ENCODE peak calls at places on chromosomes 7 and 10, in seven cellular contexts. One of them, this sample, is unnamed.

GRCh38 chr10:28241766-28242399 is 61.0 kb downstream of the MPP7 start:
- DNase-seq in IMR-90: peak; percentile 70
- DNase-seq in HFF-Myc: peak; percentile 63
- DNase-seq in transverse colon: peak; percentile 17
- DNase-seq in uterus: no peak
- DNase-seq in upper lobe of right lung: no peak
- DNase-seq in spleen: no peak
- DNase-seq in this sample: peak; percentile 66

GRCh38 chr7:108014747-108015682 is 12.1 kb upstream of the LAMB1 start:
- DNase-seq in IMR-90: peak; percentile 90
- DNase-seq in HFF-Myc: no peak
- DNase-seq in transverse colon: no peak
- DNase-seq in uterus: no peak
- DNase-seq in upper lobe of right lung: no peak
- DNase-seq in spleen: no peak
- DNase-seq in this sample: peak; percentile 43

GRCh38 chr7:92051655-92052054 is 82.6 kb downstream of the CYP51A1 start:
- DNase-seq in IMR-90: no peak
- DNase-seq in HFF-Myc: no peak
- DNase-seq in transverse colon: no peak
- DNase-seq in uterus: no peak
- DNase-seq in upper lobe of right lung: no peak
- DNase-seq in spleen: no peak
- DNase-seq in this sample: no peak

GRCh38 chr7:48454750-48455192 is 283.5 kb downstream of the ABCA13 start:
- DNase-seq in IMR-90: no peak
- DNase-seq in HFF-Myc: no peak
- DNase-seq in transverse colon: no peak
- DNase-seq in uterus: no peak
- DNase-seq in upper lobe of right lung: no peak
- DNase-seq in spleen: peak; percentile 64
- DNase-seq in this sample: no peak

GRCh38 chr7:115116773-115117715 is 195.2 kb downstream of the MDFIC start:
- DNase-seq in IMR-90: no peak
- DNase-seq in HFF-Myc: no peak
- DNase-seq in transverse colon: no peak
- DNase-seq in uterus: no peak
- DNase-seq in upper lobe of right lung: no peak
- DNase-seq in spleen: no peak
- DNase-seq in this sample: no peak

GRCh38 chr7:117085769-117086463 is 132.6 kb downstream of the ST7 start:
- DNase-seq in IMR-90: peak; percentile 54
- DNase-seq in HFF-Myc: no peak
- DNase-seq in transverse colon: no peak
- DNase-seq in uterus: no peak
- DNase-seq in upper lobe of right lung: no peak
- DNase-seq in spleen: no peak
- DNase-seq in this sample: peak; percentile 44

GRCh38 chr7:45217358-45217757 is 59.8 kb downstream of the RAMP3 start:
- DNase-seq in IMR-90: no peak
- DNase-seq in HFF-Myc: no peak
- DNase-seq in transverse colon: no peak
- DNase-seq in uterus: no peak
- DNase-seq in upper lobe of right lung: no peak
- DNase-seq in spleen: peak; percentile 73
- DNase-seq in this sample: no peak

GRCh38 chr7:211715-212058 is 19.3 kb downstream of the FAM20C start:
- DNase-seq in IMR-90: no peak
- DNase-seq in HFF-Myc: no peak
- DNase-seq in transverse colon: no peak
- DNase-seq in uterus: no peak
- DNase-seq in upper lobe of right lung: no peak
- DNase-seq in spleen: no peak
- DNase-seq in this sample: no peak

GRCh38 chr10:73742454-73742734 is 1.8 kb upstream of the SEC24C start:
- DNase-seq in IMR-90: no peak
- DNase-seq in HFF-Myc: no peak
- DNase-seq in transverse colon: no peak
- DNase-seq in uterus: no peak
- DNase-seq in upper lobe of right lung: no peak
- DNase-seq in spleen: no peak
- DNase-seq in this sample: no peak
- H3K4me3 ChIP-seq in IMR-90: no peak overlapping the region
- H3K4me3 ChIP-seq in HFF-Myc: no peak overlapping the region
- H3K4me3 ChIP-seq in transverse colon: no peak overlapping the region
- H3K4me3 ChIP-seq in uterus: no peak overlapping the region
- H3K4me3 ChIP-seq in upper lobe of right lung: no peak overlapping the region
- H3K4me3 ChIP-seq in spleen: no peak overlapping the region
- H3K4me3 ChIP-seq in this sample: no peak overlapping the region

GRCh38 chr7:2921748-2922147 is 77.6 kb upstream of the GNA12 start:
- DNase-seq in IMR-90: no peak
- DNase-seq in HFF-Myc: no peak
- DNase-seq in transverse colon: no peak
- DNase-seq in uterus: no peak
- DNase-seq in upper lobe of right lung: no peak
- DNase-seq in spleen: no peak
- DNase-seq in this sample: no peak
- TF ChIP-seq CTCF in IMR-90: no peak
- TF ChIP-seq CTCF in HFF-Myc: peak; percentile 35
- TF ChIP-seq CTCF in transverse colon: no peak
- TF ChIP-seq CTCF in uterus: no peak
- TF ChIP-seq CTCF in upper lobe of right lung: no peak
- TF ChIP-seq CTCF in spleen: no peak
- TF ChIP-seq CTCF in this sample: peak; percentile 10

DNA sequence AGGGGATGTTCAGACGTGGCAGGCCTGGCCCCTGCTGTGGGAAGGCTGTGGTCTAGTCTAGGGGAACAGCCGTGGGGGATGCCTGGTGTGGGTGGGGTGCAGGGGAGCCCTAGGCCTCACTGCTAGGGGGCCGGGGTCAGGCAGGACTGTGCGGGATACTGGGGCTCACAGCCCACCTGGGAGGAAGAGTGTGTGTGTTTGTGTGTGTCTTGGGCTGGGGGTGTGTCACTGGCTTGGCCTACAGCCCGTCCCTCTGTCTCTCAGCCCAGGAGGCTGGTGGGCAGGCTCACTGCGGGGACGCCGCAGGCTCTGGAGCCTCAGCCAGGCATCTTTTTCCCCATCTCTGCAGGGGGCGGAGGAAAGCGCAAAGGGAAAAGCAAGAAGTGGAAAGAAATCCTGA is 118.8 kb downstream of the GRK5 start:
- DNase-seq in IMR-90: no peak
- DNase-seq in HFF-Myc: no peak
- DNase-seq in transverse colon: no peak
- DNase-seq in uterus: no peak
- DNase-seq in upper lobe of right lung: no peak
- DNase-seq in spleen: no peak
- DNase-seq in this sample: no peak
- H3K4me3 ChIP-seq in IMR-90: no peak overlapping the region
- H3K4me3 ChIP-seq in HFF-Myc: no peak overlapping the region
- H3K4me3 ChIP-seq in transverse colon: no peak overlapping the region
- H3K4me3 ChIP-seq in uterus: no peak overlapping the region
- H3K4me3 ChIP-seq in upper lobe of right lung: no peak overlapping the region
- H3K4me3 ChIP-seq in spleen: no peak overlapping the region
- H3K4me3 ChIP-seq in this sample: no peak overlapping the region

DNA sequence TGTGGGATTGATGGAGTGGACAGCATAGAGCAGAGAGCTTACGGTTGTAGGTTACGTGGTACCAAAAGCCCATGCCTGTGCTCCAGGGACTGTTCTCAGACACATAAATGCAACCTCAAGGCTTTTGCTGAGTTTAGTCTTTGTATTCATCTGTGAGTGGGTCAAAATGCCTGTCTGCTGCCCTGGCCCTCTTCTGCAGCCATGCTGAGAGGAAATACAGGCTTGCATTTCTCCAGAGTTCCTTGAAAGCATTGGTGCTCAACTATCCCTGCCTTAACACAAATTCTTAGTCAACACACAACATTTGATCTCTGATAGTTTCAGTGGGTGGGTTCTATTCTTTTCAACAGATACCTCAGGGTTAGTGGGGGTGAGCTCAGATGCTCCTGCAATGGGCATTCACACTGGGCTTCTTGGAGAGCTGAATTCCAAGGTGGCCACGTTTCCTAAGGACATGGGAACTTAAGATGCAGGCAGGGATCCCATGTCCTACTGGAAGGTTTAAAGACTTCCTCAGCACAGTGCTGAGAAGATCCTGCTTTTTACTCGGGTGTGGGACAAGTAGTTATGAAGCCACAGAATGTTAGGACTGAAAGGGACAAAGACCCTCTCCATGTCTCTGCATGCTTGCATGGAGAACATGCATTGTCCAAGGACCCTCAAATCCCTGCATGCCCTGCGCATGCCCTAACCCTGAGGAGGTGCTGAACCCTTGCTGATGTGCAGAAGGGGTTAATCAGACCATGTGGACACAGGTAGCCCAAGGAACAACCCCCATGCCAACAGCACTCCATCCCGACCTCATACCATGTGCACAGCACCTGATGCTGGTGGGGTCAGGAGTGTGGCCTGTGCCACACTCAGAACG is 15.5 kb downstream of the IL2RA start:
- DNase-seq in IMR-90: no peak
- DNase-seq in HFF-Myc: no peak
- DNase-seq in transverse colon: no peak
- DNase-seq in uterus: no peak
- DNase-seq in upper lobe of right lung: no peak
- DNase-seq in spleen: no peak
- DNase-seq in this sample: no peak
- TF ChIP-seq CTCF in IMR-90: no peak
- TF ChIP-seq CTCF in HFF-Myc: no peak
- TF ChIP-seq CTCF in transverse colon: no peak
- TF ChIP-seq CTCF in uterus: no peak
- TF ChIP-seq CTCF in upper lobe of right lung: no peak
- TF ChIP-seq CTCF in spleen: no peak
- TF ChIP-seq CTCF in this sample: no peak

This sample was measured in AG10803.